ENCODE peak calls at places on chromosome 1, in seven cellular contexts. Y, H, D, L, X, O and J are unnamed samples.

GRCh38 chr1:62438163-62438562 is 1.3 kb downstream of the USP1 start:
- DNase-seq in Y (no peak), H (no peak), D (no peak), L (no peak), X (no peak), O (no peak), J (no peak)

GRCh38 chr1:180157576-180158057 is 2.9 kb downstream of the QSOX1 start:
- DNase-seq in Y (no peak), H (no peak), D (no peak), L (no peak), X (no peak), O (no peak), J (no peak)

GRCh38 chr1:227728892-227729143 is 6.3 kb downstream of the JMJD4 start:
- DNase-seq in Y (no peak), H (no peak), D (no peak), L (no peak), X (no peak), O (no peak), J (no peak)

GRCh38 chr1:76835203-76835602 is 32.1 kb upstream of the ST6GALNAC5 start:
- DNase-seq in Y (no peak), H (no peak), D (no peak), L (no peak), X (no peak), O (no peak), J (no peak)

GRCh38 chr1:213984387-213985180 is 3.2 kb upstream of the PROX1 start:
- DNase-seq in Y (no peak), H (no peak), D (no peak), L (no peak), X (peak; percentile 31), O (no peak), J (no peak)

GRCh38 chr1:3391711-3392110 is 62.8 kb upstream of the ARHGEF16 start:
- DNase-seq in Y (no peak), H (peak; percentile 25), D (no peak), L (no peak), X (no peak), O (no peak), J (no peak)

GRCh38 chr1:85134583-85135455 is 66.0 kb downstream of the SYDE2 start:
- DNase-seq in Y (no peak), H (no peak), D (no peak), L (no peak), X (no peak), O (no peak), J (no peak)

GRCh38 chr1:12174789-12175455 is 8.1 kb downstream of the TNFRSF1B start:
- DNase-seq in Y (no peak), H (peak; percentile 43), D (no peak), L (peak; percentile 87), X (no peak), O (no peak), J (no peak)

GRCh38 chr1:75765697-75766355 is 20.2 kb upstream of the RABGGTB start:
- DNase-seq in Y (no peak), H (no peak), D (peak; percentile 40), L (no peak), X (no peak), O (no peak), J (peak; percentile 16)

GRCh38 chr1:235972316-235973090 is 92.4 kb downstream of the NID1 start:
- DNase-seq in Y (no peak), H (no peak), D (peak; percentile 59), L (no peak), X (no peak), O (no peak), J (peak; percentile 60)

GRCh38 chr1:155186266-155186954 is 12.8 kb downstream of the TRIM46 start:
- DNase-seq in Y (no peak), H (no peak), D (no peak), L (no peak), X (no peak), O (no peak), J (no peak)

GRCh38 chr1:94504601-94505000 is 37.0 kb downstream of the F3 start:
- DNase-seq in Y (no peak), H (no peak), D (no peak), L (no peak), X (no peak), O (no peak), J (no peak)

GRCh38 chr1:30385246-30385940 is 338.0 kb downstream of the MATN1 start:
- DNase-seq in Y (no peak), H (no peak), D (no peak), L (peak; percentile 38), X (no peak), O (no peak), J (no peak)

GRCh38 chr1:93735722-93736121 is 54.1 kb upstream of the BCAR3 start:
- DNase-seq in Y (no peak), H (no peak), D (peak; percentile 66), L (no peak), X (no peak), O (no peak), J (peak; percentile 23)

GRCh38 chr1:208747979-208748378 is 503.8 kb upstream of the PLXNA2 start:
- DNase-seq in Y (no peak), H (no peak), D (no peak), L (no peak), X (no peak), O (no peak), J (no peak)

GRCh38 chr1:60431593-60431992 is 358.0 kb upstream of the C1orf87 start:
- DNase-seq in Y (no peak), H (no peak), D (no peak), L (no peak), X (no peak), O (no peak), J (no peak)

GRCh38 chr1:42434340-42434739 is 21.5 kb downstream of the ZMYND12 start:
- DNase-seq in Y (no peak), H (no peak), D (no peak), L (no peak), X (no peak), O (no peak), J (no peak)

GRCh38 chr1:6523566-6523965 is 30.7 kb downstream of the NOL9 start:
- DNase-seq in Y (no peak), H (peak; percentile 33), D (no peak), L (no peak), X (no peak), O (no peak), J (no peak)

GRCh38 chr1:21139601-21140000 is 37.1 kb downstream of the EIF4G3 start:
- DNase-seq in Y (no peak), H (no peak), D (no peak), L (no peak), X (no peak), O (no peak), J (no peak)

GRCh38 chr1:76868154-76868882 is 1.0 kb downstream of the ST6GALNAC5 start:
- DNase-seq in Y (no peak), H (peak; percentile 47), D (no peak), L (peak; percentile 73), X (peak; percentile 77), O (no peak), J (no peak)

GRCh38 chr1:205948886-205949285 is 5.6 kb upstream of the SLC26A9 start:
- DNase-seq in Y (no peak), H (no peak), D (no peak), L (no peak), X (no peak), O (no peak), J (no peak)

GRCh38 chr1:55685560-55685959 is 470.4 kb upstream of the USP24 start:
- DNase-seq in Y (no peak), H (no peak), D (no peak), L (no peak), X (no peak), O (no peak), J (no peak)

GRCh38 chr1:159752135-159752580 is 28.6 kb upstream of the DUSP23 start:
- DNase-seq in Y (no peak), H (no peak), D (no peak), L (no peak), X (no peak), O (no peak), J (peak; percentile 73)

GRCh38 chr1:17929224-17929623 is 174.1 kb downstream of the ACTL8 start:
- DNase-seq in Y (no peak), H (no peak), D (no peak), L (peak; percentile 15), X (no peak), O (no peak), J (no peak)

GRCh38 chr1:243443557-243443956 is 187.7 kb downstream of the SDCCAG8 start:
- DNase-seq in Y (no peak), H (no peak), D (no peak), L (no peak), X (no peak), O (no peak), J (no peak)

GRCh38 chr1:7389786-7390603 is 381.1 kb upstream of the VAMP3 start:
- DNase-seq in Y (no peak), H (no peak), D (no peak), L (peak; percentile 68), X (no peak), O (peak; percentile 85), J (no peak)

GRCh38 chr1:44154665-44155064 is 13.2 kb upstream of the KLF18 start:
- DNase-seq in Y (no peak), H (no peak), D (no peak), L (no peak), X (no peak), O (no peak), J (no peak)

GRCh38 chr1:178436899-178437298 is 59.9 kb downstream of the CLEC20A start:
- DNase-seq in Y (no peak), H (no peak), D (no peak), L (no peak), X (no peak), O (no peak), J (no peak)